ENCODE peak calls at places on chromosome 5, in four cellular contexts. J, A, X and N are unnamed samples.

GRCh38 chr5:174503461-174504265 is 220.7 kb upstream of the MSX2 start:
- DNase-seq in J (peak), A (no peak), X (no peak), N (no peak)

GRCh38 chr5:87188411-87188810 is 79.3 kb upstream of the RASA1 start:
- DNase-seq in J (no peak), A (no peak), X (no peak), N (no peak)

GRCh38 chr5:119328753-119329602 is 26.8 kb upstream of the TNFAIP8 start:
- DNase-seq in J (no peak), A (no peak), X (peak), N (no peak)

GRCh38 chr5:158899792-158900191 is 199.9 kb downstream of the EBF1 start:
- DNase-seq in J (peak), A (peak), X (no peak), N (no peak)

GRCh38 chr5:73365301-73365853 is 83.2 kb downstream of the FOXD1 start:
- DNase-seq in J (peak), A (no peak), X (no peak), N (no peak)

GRCh38 chr5:106097308-106097707 is 1573.4 kb downstream of the EFNA5 start:
- DNase-seq in J (no peak), A (no peak), X (no peak), N (no peak)

GRCh38 chr5:131218392-131218791 is 45.5 kb upstream of the CDC42SE2 start:
- DNase-seq in J (no peak), A (no peak), X (no peak), N (no peak)

GRCh38 chr5:91495699-91496098 is 112.6 kb upstream of the ARRDC3 start:
- DNase-seq in J (no peak), A (no peak), X (no peak), N (no peak)

GRCh38 chr5:132762246-132763000 is 14.6 kb downstream of the SEPTIN8 start:
- DNase-seq in J (no peak), A (no peak), X (no peak), N (no peak)

GRCh38 chr5:55071413-55071812 is 31.0 kb upstream of the GZMA start:
- DNase-seq in J (no peak), A (no peak), X (no peak), N (no peak)

GRCh38 chr5:6713274-6714181 is at the start of gene TENT4A:
- DNase-seq in J (no peak), A (peak), X (no peak), N (no peak)

GRCh38 chr5:120228262-120229031 is 235.7 kb upstream of the PRR16 start:
- DNase-seq in J (no peak), A (no peak), X (no peak), N (no peak)

GRCh38 chr5:151424892-151425523 is 22.4 kb upstream of the SLC36A1 start:
- DNase-seq in J (no peak), A (no peak), X (no peak), N (no peak)

GRCh38 chr5:132714456-132715307 is 22.7 kb downstream of the KIF3A start:
- DNase-seq in J (no peak), A (no peak), X (no peak), N (no peak)